ENCODE peak calls at places on chromosomes 13 and 19, in five cellular contexts. L is fibroblast of the aortic adventitia, V is WERI-Rb-1, T is AG10803, Q is Caco-2. J is an unnamed sample.

GRCh38 chr13:114026128-114026880 is 52.4 kb upstream of the C13orf46 start:
- DNase-seq in L (no peak), V (no peak), T (no peak), Q (no peak), J (no peak)

GRCh38 chr13:88162076-88162702 is 491.0 kb downstream of the SLITRK5 start:
- DNase-seq in L (no peak), V (no peak), T (no peak), Q (no peak), J (no peak)

GRCh38 chr19:46610851-46611770 is 10.0 kb downstream of the CALM3 start:
- DNase-seq in L (peak; percentile 41), V (peak; percentile 6), T (peak; percentile 69), Q (no peak), J (no peak)

GRCh38 chr13:33931397-33931987 is 113.5 kb downstream of the RFC3 start:
- DNase-seq in L (peak; percentile 76), V (peak; percentile 35), T (peak; percentile 58), Q (peak; percentile 41), J (peak; percentile 25)

GRCh38 chr13:106186366-106187030 is 349.0 kb downstream of the EFNB2 start:
- DNase-seq in L (peak; percentile 14), V (no peak), T (no peak), Q (no peak), J (no peak)

GRCh38 chr19:51788936-51789795 is 5.8 kb upstream of the FPR3 start:
- DNase-seq in L (no peak), V (no peak), T (peak; percentile 25), Q (no peak), J (no peak)

GRCh38 chr19:50333737-50334617 is 4.8 kb upstream of the KCNC3 start:
- DNase-seq in L (no peak), V (peak; percentile 66), T (no peak), Q (peak; percentile 74), J (no peak)

GRCh38 chr13:36865265-36865664 is 46.2 kb downstream of the RFXAP start:
- DNase-seq in L (no peak), V (no peak), T (no peak), Q (no peak), J (no peak)

GRCh38 chr13:93721483-93721882 is 494.9 kb downstream of the GPC6 start:
- DNase-seq in L (no peak), V (no peak), T (no peak), Q (no peak), J (no peak)

GRCh38 chr13:109412232-109412935 is 374.0 kb downstream of the IRS2 start:
- DNase-seq in L (no peak), V (peak; percentile 97), T (peak; percentile 35), Q (peak; percentile 82), J (no peak)

GRCh38 chr13:32032780-32033179 is 1.2 kb downstream of the FRY start:
- DNase-seq in L (no peak), V (no peak), T (no peak), Q (no peak), J (no peak)

GRCh38 chr19:45798995-45799517 is 6.4 kb upstream of the DMWD start:
- DNase-seq in L (peak; percentile 93), V (peak; percentile 55), T (peak; percentile 90), Q (no peak), J (peak; percentile 57)

GRCh38 chr19:2474232-2475017 is 1.5 kb upstream of the GADD45B start:
- DNase-seq in L (peak; percentile 84), V (peak; percentile 81), T (peak; percentile 83), Q (peak; percentile 87), J (no peak)

GRCh38 chr19:34428549-34429285 is 536 bp downstream of the UBA2 start:
- DNase-seq in L (peak; percentile 26), V (peak; percentile 15), T (peak; percentile 50), Q (no peak), J (no peak)

GRCh38 chr19:34263745-34264237 is 9.4 kb downstream of the GARRE1 start:
- DNase-seq in L (no peak), V (no peak), T (no peak), Q (no peak), J (no peak)

GRCh38 chr13:82747331-82747730 is 1134.9 kb downstream of the SLITRK1 start:
- DNase-seq in L (peak; percentile 20), V (no peak), T (peak; percentile 48), Q (no peak), J (no peak)

GRCh38 chr13:106314417-106314816 is 221.0 kb downstream of the EFNB2 start:
- DNase-seq in L (no peak), V (peak; percentile 23), T (no peak), Q (no peak), J (no peak)

GRCh38 chr13:20127563-20128458 is 33.0 kb downstream of the GJA3 start:
- DNase-seq in L (peak; percentile 30), V (peak; percentile 83), T (peak; percentile 47), Q (peak; percentile 69), J (no peak)

GRCh38 chr19:46731007-46731501 is 14.1 kb upstream of the PRKD2 start:
- DNase-seq in L (peak; percentile 77), V (no peak), T (peak; percentile 78), Q (peak; percentile 43), J (peak; percentile 63)

GRCh38 chr13:113123226-113124150 is 889 bp downstream of the F10 start:
- DNase-seq in L (peak; percentile 15), V (peak; percentile 73), T (no peak), Q (no peak), J (no peak)

GRCh38 chr13:30486230-30487074 is 20.7 kb upstream of the HMGB1 start:
- DNase-seq in L (no peak), V (no peak), T (peak; percentile 21), Q (peak; percentile 62), J (no peak)

GRCh38 chr13:73372691-73373627 is 314.2 kb downstream of the KLF5 start:
- DNase-seq in L (no peak), V (no peak), T (no peak), Q (peak; percentile 46), J (no peak)

GRCh38 chr19:4980838-4981680 is 12.1 kb downstream of the KDM4B start:
- DNase-seq in L (no peak), V (no peak), T (no peak), Q (no peak), J (no peak)

GRCh38 chr13:51844862-51845573 is at the start of gene TMEM272:
- DNase-seq in L (peak; percentile 22), V (peak; percentile 70), T (no peak), Q (peak; percentile 71), J (no peak)

GRCh38 chr19:18211683-18212082 is 7.8 kb upstream of the RAB3A start:
- DNase-seq in L (no peak), V (no peak), T (no peak), Q (no peak), J (no peak)

GRCh38 chr19:47026889-47027288 is 7.3 kb downstream of the NPAS1 start:
- DNase-seq in L (no peak), V (no peak), T (no peak), Q (no peak), J (no peak)

GRCh38 chr19:56566904-56567273 is 379 bp upstream of the ZNF470 start:
- DNase-seq in L (no peak), V (peak; percentile 56), T (no peak), Q (peak; percentile 51), J (no peak)

GRCh38 chr19:49111218-49111998 is 2.8 kb upstream of the LIN7B start:
- DNase-seq in L (no peak), V (no peak), T (no peak), Q (no peak), J (no peak)

GRCh38 chr19:49114630-49115363 is 627 bp downstream of the LIN7B start:
- DNase-seq in L (peak; percentile 47), V (peak; percentile 85), T (peak; percentile 58), Q (peak; percentile 65), J (no peak)

GRCh38 chr19:49116544-49116943 is 2.4 kb downstream of the LIN7B start:
- DNase-seq in L (no peak), V (no peak), T (no peak), Q (no peak), J (no peak)

GRCh38 chr19:49110567-49110966 is 3.6 kb upstream of the LIN7B start:
- DNase-seq in L (peak; percentile 80), V (no peak), T (peak; percentile 38), Q (no peak), J (no peak)

DNA sequence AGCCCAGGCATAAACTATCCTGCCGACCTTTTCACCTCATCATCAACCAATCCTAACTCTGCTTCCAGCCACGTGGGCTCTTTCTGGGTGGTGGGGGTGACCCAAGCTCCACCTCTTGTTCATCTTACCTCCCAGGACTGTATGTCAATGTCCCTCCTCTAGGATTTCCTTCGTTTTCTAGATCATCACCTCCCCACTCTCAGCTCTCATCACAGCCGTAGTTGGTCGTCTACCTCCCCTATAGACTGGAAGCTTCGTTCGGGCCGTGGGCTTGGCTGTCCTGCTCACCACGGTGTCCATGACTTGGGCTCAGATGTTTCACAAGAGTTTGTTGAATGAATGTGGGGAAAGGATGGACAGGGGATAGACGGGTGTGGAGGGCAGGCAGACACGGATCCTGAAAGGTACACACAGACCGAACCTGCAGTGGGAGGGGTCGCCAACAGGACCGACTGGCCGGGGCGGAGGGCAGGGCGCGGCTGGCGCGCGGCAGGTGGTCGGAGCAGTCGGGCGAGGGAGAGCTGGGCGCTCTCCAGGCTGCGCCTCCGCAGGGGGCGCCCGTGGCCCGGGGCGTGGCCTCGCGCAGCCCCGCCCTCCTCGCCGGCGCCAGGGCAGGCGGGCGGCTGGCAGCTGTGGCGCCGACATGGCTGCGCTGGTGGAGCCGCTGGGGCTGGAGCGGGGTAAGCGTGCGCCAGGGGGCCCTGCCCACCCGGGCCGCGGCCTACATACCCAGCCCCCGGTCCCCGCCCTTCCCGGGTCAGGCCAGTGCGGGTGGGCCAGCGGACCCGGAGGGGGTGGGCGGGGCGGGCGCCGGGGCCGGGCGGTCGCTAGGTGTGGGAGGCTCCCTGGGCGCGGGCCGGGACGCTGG is at the start of gene LIN7B:
- DNase-seq in L (peak; percentile 46), V (peak; percentile 71), T (peak; percentile 54), Q (peak; percentile 73), J (no peak)
- TF ChIP-seq CTCF in L (peak; percentile 32), V (peak; percentile 53), T (no peak), Q (peak; percentile 62), J (peak; percentile 18)

GRCh38 chr13:79779761-79780160 is 298.8 kb downstream of the NDFIP2 start:
- DNase-seq in L (peak; percentile 90), V (no peak), T (peak; percentile 80), Q (peak; percentile 86), J (peak; percentile 44)
- H3K4me3 ChIP-seq in L (peak overlapping the region; percentile 49), V (no peak overlapping the region), T (peak overlapping the region; percentile 11), Q (no peak overlapping the region), J (no peak overlapping the region)

GRCh38 chr19:40716655-40717324 is at the start of the genes COQ8B and ITPKC:
- DNase-seq in L (peak; percentile 97), V (peak; percentile 99), T (peak; percentile 96), Q (peak; percentile 100), J (peak; percentile 82)
- TF ChIP-seq CTCF in L (no peak), V (no peak), T (no peak), Q (no peak), J (no peak)

DNA sequence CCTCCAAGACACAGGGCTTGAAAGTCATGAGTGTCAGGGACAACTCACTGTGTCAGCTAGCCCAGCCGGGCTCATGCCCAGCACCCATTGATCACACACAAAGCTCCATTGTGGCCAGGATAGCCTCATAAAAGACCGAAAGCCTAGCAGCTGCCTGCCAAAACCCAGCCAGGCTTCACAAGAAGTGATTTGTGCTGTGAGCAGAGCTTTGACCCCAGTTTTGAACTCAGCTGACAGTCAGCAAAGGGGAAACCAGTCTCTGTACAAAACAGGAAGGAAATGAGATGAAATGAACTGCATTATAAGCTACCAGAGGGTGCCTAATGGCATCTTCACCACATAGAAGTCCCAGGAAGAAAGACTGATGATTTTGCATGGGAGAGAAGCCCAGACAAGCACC is 2.9 kb upstream of the RUBCNL start:
- DNase-seq in L (no peak), V (no peak), T (no peak), Q (no peak), J (no peak)
- H3K4me3 ChIP-seq in L (no peak overlapping the region), V (no peak overlapping the region), T (no peak overlapping the region), Q (no peak overlapping the region), J (no peak overlapping the region)